ENCODE peak calls at places on chromosome 6, in eight cellular contexts. I, W, A, M, J, O, U and C are unnamed samples.

GRCh38 chr6:133114973-133115372 is 126.2 kb upstream of the EYA4 start:
- DNase-seq in O (no peak), U (no peak), I (no peak), A (no peak), M (no peak), J (no peak), W (no peak), C (no peak)

GRCh38 chr6:155993248-155993647 is 537.6 kb upstream of the NOX3 start:
- DNase-seq in A (no peak), O (no peak), I (no peak), M (no peak), U (no peak), W (no peak), J (no peak), C (no peak)

GRCh38 chr6:135853986-135854385 is 2.5 kb downstream of the PDE7B start:
- DNase-seq in O (no peak), J (no peak), W (peak), A (no peak), U (no peak), I (no peak), M (no peak), C (no peak)

GRCh38 chr6:79617521-79617941 is 13.6 kb upstream of the SH3BGRL2 start:
- DNase-seq in A (no peak), J (no peak), M (no peak), I (no peak), O (no peak), U (no peak), W (no peak), C (no peak)

GRCh38 chr6:110596354-110596753 is 119.9 kb upstream of the SLC22A16 start:
- DNase-seq in J (no peak), A (no peak), W (no peak), U (no peak), M (no peak), I (no peak), O (no peak), C (no peak)

GRCh38 chr6:112199001-112199403 is 55.4 kb downstream of the LAMA4 start:
- DNase-seq in A (no peak), I (no peak), O (no peak), U (no peak), J (no peak), W (no peak), M (no peak), C (no peak)

GRCh38 chr6:12132351-12133222 is 120.5 kb downstream of the HIVEP1 start:
- DNase-seq in I (no peak), A (no peak), U (no peak), W (no peak), M (no peak), O (no peak), J (no peak), C (no peak)

GRCh38 chr6:143027058-143027457 is 33.6 kb upstream of the AIG1 start:
- DNase-seq in O (no peak), W (peak), A (peak), M (peak), I (no peak), U (peak), J (peak), C (no peak)

GRCh38 chr6:51025082-51025777 is 206.6 kb downstream of the TFAP2B start:
- DNase-seq in I (no peak), A (peak), J (no peak), M (no peak), O (peak), W (no peak), U (no peak), C (no peak)

GRCh38 chr6:169166896-169167580 is 86.6 kb downstream of the THBS2 start:
- DNase-seq in M (no peak), U (no peak), O (no peak), A (no peak), W (no peak), I (no peak), J (no peak), C (no peak)

GRCh38 chr6:160315310-160315709 is 32.9 kb upstream of the SLC22A3 start:
- DNase-seq in W (no peak), I (no peak), M (no peak), U (no peak), O (peak), A (no peak), J (no peak), C (no peak)

GRCh38 chr6:4822476-4822875 is 46.3 kb downstream of the CDYL start:
- DNase-seq in I (no peak), O (no peak), U (no peak), M (no peak), J (no peak), W (no peak), A (no peak), C (no peak)

GRCh38 chr6:169938731-169939130 is 187.3 kb downstream of the ERMARD start:
- DNase-seq in O (no peak), M (no peak), W (no peak), U (no peak), A (no peak), I (no peak), J (no peak), C (no peak)

GRCh38 chr6:97947841-97948240 is 664.8 kb upstream of the MMS22L start:
- DNase-seq in W (peak), M (peak), J (no peak), A (no peak), I (no peak), U (no peak), O (peak), C (no peak)

GRCh38 chr6:88785478-88785877 is 177.9 kb downstream of the RNGTT start:
- DNase-seq in J (no peak), W (peak), U (no peak), A (no peak), O (no peak), I (no peak), M (no peak), C (no peak)

GRCh38 chr6:105014954-105015353 is 58.0 kb downstream of the LIN28B start:
- DNase-seq in A (no peak), O (no peak), I (no peak), J (no peak), U (no peak), M (no peak), W (no peak), C (no peak)

GRCh38 chr6:76742919-76743318 is 670.5 kb upstream of the IMPG1 start:
- DNase-seq in O (peak), I (no peak), U (no peak), J (no peak), A (no peak), W (peak), M (no peak), C (no peak)

GRCh38 chr6:131862486-131862885 is 54.7 kb downstream of the ENPP1 start:
- DNase-seq in W (no peak), O (no peak), J (no peak), A (no peak), M (no peak), U (no peak), I (no peak), C (no peak)

GRCh38 chr6:128271527-128271926 is 248.9 kb downstream of the PTPRK start:
- DNase-seq in U (no peak), J (no peak), M (no peak), A (no peak), I (no peak), O (no peak), W (peak), C (no peak)

GRCh38 chr6:157272866-157273755 is 50.2 kb downstream of the TMEM242 start:
- DNase-seq in W (no peak), M (no peak), A (no peak), I (no peak), O (no peak), J (no peak), U (peak), C (no peak)

GRCh38 chr6:82875573-82876185 is 190.0 kb downstream of the UBE3D start:
- DNase-seq in J (no peak), W (peak), U (no peak), A (no peak), I (peak), M (no peak), O (peak), C (no peak)

GRCh38 chr6:76465410-76465809 is 392.9 kb upstream of the IMPG1 start:
- DNase-seq in I (no peak), A (no peak), W (no peak), O (no peak), M (no peak), J (no peak), U (no peak), C (no peak)

GRCh38 chr6:170021579-170021978 is 269.3 kb downstream of the DLL1 start:
- DNase-seq in W (no peak), O (no peak), J (no peak), M (no peak), A (no peak), I (no peak), U (no peak), C (no peak)

GRCh38 chr6:15346315-15346714 is 100.4 kb downstream of the JARID2 start:
- DNase-seq in W (no peak), O (no peak), I (no peak), U (no peak), A (no peak), J (no peak), M (no peak), C (no peak)

GRCh38 chr6:109237082-109237985 is 142.0 kb downstream of the CEP57L1 start:
- DNase-seq in I (no peak), U (no peak), A (no peak), J (no peak), O (no peak), M (no peak), W (peak), C (no peak)

GRCh38 chr6:145235207-145235606 is 500.1 kb downstream of the EPM2A start:
- DNase-seq in I (no peak), W (no peak), J (no peak), A (no peak), U (no peak), O (no peak), M (no peak), C (no peak)

GRCh38 chr6:114874384-114874783 is 531.6 kb upstream of the HS3ST5 start:
- DNase-seq in A (no peak), W (no peak), I (no peak), M (no peak), J (no peak), O (no peak), U (no peak), C (no peak)

GRCh38 chr6:34970962-34971361 is 81.9 kb downstream of the ANKS1A start:
- DNase-seq in I (peak), M (no peak), U (no peak), A (no peak), J (no peak), O (no peak), W (peak), C (no peak)

GRCh38 chr6:40417031-40417430 is 170.1 kb downstream of the LRFN2 start:
- DNase-seq in J (no peak), A (no peak), O (no peak), I (no peak), U (no peak), W (no peak), M (peak), C (no peak)

GRCh38 chr6:14129572-14129971 is 12.0 kb downstream of the CD83 start:
- DNase-seq in A (no peak), J (no peak), O (peak), M (peak), W (peak), U (peak), I (peak), C (peak)

GRCh38 chr6:40330301-40330721 is 256.9 kb downstream of the LRFN2 start:
- DNase-seq in W (no peak), A (no peak), J (no peak), M (no peak), O (no peak), U (no peak), I (no peak), C (no peak)

GRCh38 chr6:4313044-4313686 is 177.8 kb upstream of the ECI2 start:
- DNase-seq in O (peak), J (no peak), U (peak), A (no peak), I (peak), W (peak), M (peak), C (no peak)

GRCh38 chr6:166671434-166672061 is 44.5 kb upstream of the RPS6KA2 start:
- DNase-seq in I (no peak), O (no peak), W (peak), U (no peak), J (no peak), A (peak), M (peak), C (no peak)

GRCh38 chr6:35140991-35141720 is at the start of gene TCP11:
- DNase-seq in W (peak), M (peak), O (no peak), U (no peak), I (no peak), J (no peak), A (peak), C (no peak)

GRCh38 chr6:128739112-128739511 is 143.8 kb upstream of the LAMA2 start:
- DNase-seq in I (no peak), W (no peak), M (no peak), O (no peak), J (no peak), A (no peak), U (no peak), C (no peak)

GRCh38 chr6:30931272-30931671 is 698 bp downstream of the SFTA2 start:
- DNase-seq in M (no peak), U (no peak), A (no peak), W (no peak), J (no peak), O (no peak), I (no peak), C (no peak)

GRCh38 chr6:30930506-30930905 is 1.5 kb downstream of the SFTA2 start:
- DNase-seq in I (no peak), M (no peak), A (no peak), O (no peak), W (no peak), U (no peak), J (no peak), C (no peak)

GRCh38 chr6:30935018-30935417 is 3.0 kb upstream of the SFTA2 start:
- DNase-seq in W (peak), O (peak), A (no peak), M (no peak), U (no peak), I (no peak), J (no peak), C (no peak)

GRCh38 chr6:30931959-30932645 is at the start of gene SFTA2:
- DNase-seq in A (peak), M (no peak), I (no peak), W (no peak), J (no peak), O (no peak), U (no peak), C (no peak)

DNA sequence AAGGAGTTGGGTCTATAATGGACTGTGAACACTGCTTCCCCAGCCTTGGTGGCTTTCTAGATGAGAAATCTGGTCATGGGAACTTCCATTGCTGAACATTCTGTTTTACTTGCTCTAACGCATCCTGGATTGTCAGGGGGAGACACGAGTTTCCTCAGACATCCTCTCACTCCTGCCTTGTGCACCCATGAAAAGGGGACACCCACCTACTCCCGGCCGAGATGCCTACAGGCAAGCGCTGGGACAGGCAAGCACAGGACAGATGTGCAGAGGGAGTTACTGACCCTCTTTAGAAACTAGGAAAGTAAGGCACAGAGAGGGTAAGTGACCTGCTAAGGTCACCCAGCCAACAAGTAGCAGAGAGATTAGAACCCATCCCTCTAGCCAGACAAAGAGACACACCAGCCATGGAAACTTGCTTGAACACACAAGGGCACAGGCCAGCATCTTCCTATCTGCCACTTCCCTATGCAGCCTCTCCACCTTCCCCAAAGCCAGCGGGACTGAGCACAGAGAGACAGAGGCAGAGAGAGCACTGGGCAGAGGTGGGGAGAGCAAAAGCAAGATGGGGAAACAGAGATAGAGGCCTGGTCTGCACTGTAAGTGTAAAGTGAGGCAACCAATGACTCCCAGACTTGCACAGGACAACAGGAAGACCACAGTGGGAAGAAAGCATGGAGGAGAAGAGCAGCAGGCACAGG is 845 bp upstream of the SFTA2 start:
- DNase-seq in I (no peak), O (no peak), U (no peak), J (no peak), A (no peak), M (no peak), W (no peak), C (no peak)
- H3K27ac ChIP-seq in I (no peak), O (no peak), U (no peak), J (no peak), A (peak), M (no peak), W (no peak), C (no peak)

GRCh38 chr6:70998148-70998547 is 41.3 kb upstream of the B3GAT2 start:
- DNase-seq in A (no peak), O (no peak), I (no peak), M (no peak), W (no peak), U (peak), J (no peak), C (no peak)
- H3K27ac ChIP-seq in A (no peak), O (no peak), I (no peak), M (no peak), W (no peak), U (no peak), J (no peak), C (no peak)

GRCh38 chr6:20318851-20319387 is 82.8 kb upstream of the E2F3 start:
- DNase-seq in U (no peak), J (no peak), M (no peak), W (no peak), O (no peak), I (no peak), A (no peak), C (no peak)
- H3K27ac ChIP-seq in U (no peak), J (peak), M (no peak), W (no peak), O (no peak), I (no peak), A (no peak), C (no peak)

DNA sequence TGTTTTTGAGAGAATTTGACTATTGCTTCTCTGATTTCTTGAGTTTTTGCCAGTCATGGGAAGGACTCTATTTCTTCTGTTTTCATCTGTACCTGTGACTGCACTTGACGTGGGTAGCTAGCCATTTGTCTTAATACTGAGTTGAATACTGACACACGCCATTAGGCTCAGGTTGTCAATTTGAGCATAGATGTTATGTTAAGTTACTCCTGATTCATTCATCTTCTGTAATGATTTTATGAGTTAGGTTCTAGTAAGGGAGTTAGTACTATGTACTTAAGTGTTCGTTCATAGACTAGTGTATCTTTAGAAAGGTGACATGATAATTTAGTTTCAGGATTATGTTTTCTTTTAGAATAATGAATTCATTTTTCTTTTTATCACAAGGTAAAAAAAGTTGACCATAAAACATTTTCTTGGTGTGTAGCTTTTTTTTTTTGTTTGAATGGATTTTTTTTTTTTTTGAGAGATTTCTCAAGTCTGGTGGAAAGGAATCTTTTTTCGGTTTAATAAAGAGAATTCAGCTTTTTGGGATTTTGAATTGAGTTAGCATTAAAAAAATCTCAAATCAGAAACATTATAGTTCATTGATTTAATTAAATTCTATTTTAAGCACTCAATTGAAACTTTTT is 1.7 kb downstream of the AFDN start:
- DNase-seq in A (no peak), J (no peak), I (no peak), O (no peak), U (no peak), M (no peak), W (no peak), C (no peak)
- H3K27ac ChIP-seq in A (peak), J (no peak), I (no peak), O (no peak), U (no peak), M (peak), W (peak), C (no peak)

GRCh38 chr6:150485559-150486517 is 113.8 kb upstream of the PLEKHG1 start:
- DNase-seq in O (no peak), U (no peak), I (no peak), M (peak), A (no peak), W (peak), J (no peak), C (no peak)
- H3K27ac ChIP-seq in O (no peak), U (no peak), I (no peak), M (peak), A (no peak), W (no peak), J (no peak), C (no peak)